ENCODE peak calls at places on chromosomes 12 and 14, in eight cellular contexts. One of them, this sample, is unnamed.
A peak's percentile ranks its signal among the peaks of the same experiment; 100 is the strongest.

GRCh38 chr14:58638231-58639205 is 756 bp downstream of the DACT1 start:
- DNase-seq in fibroblast of the aortic adventitia: peak; percentile 44
- DNase-seq in cardiac muscle cell: peak; percentile 59
- DNase-seq in fibroblast of villous mesenchyme: peak; percentile 44
- DNase-seq in Caco-2: no peak
- DNase-seq in AG04450: no peak
- DNase-seq in pancreas: peak; percentile 6
- DNase-seq in AG04449: no peak
- DNase-seq in this sample: peak; percentile 39

GRCh38 chr12:110993425-110993824 is 73.0 kb upstream of the MYL2 start:
- DNase-seq in fibroblast of villous mesenchyme: no peak
- DNase-seq in AG04449: no peak
- DNase-seq in pancreas: no peak
- DNase-seq in fibroblast of the aortic adventitia: no peak
- DNase-seq in Caco-2: peak; percentile 2
- DNase-seq in AG04450: no peak
- DNase-seq in cardiac muscle cell: no peak
- DNase-seq in this sample: no peak

GRCh38 chr12:3728686-3729085 is 24.2 kb downstream of the CRACR2A start:
- DNase-seq in AG04449: no peak
- DNase-seq in AG04450: no peak
- DNase-seq in fibroblast of villous mesenchyme: no peak
- DNase-seq in Caco-2: no peak
- DNase-seq in pancreas: no peak
- DNase-seq in fibroblast of the aortic adventitia: no peak
- DNase-seq in cardiac muscle cell: no peak
- DNase-seq in this sample: no peak

GRCh38 chr14:53523226-53523625 is 370.1 kb upstream of the DDHD1 start:
- DNase-seq in fibroblast of the aortic adventitia: no peak
- DNase-seq in fibroblast of villous mesenchyme: no peak
- DNase-seq in Caco-2: no peak
- DNase-seq in pancreas: no peak
- DNase-seq in AG04450: no peak
- DNase-seq in AG04449: no peak
- DNase-seq in cardiac muscle cell: no peak
- DNase-seq in this sample: no peak

GRCh38 chr12:28222081-28222700 is 31.9 kb downstream of the CCDC91 start:
- DNase-seq in fibroblast of the aortic adventitia: no peak
- DNase-seq in cardiac muscle cell: no peak
- DNase-seq in Caco-2: no peak
- DNase-seq in fibroblast of villous mesenchyme: no peak
- DNase-seq in pancreas: no peak
- DNase-seq in AG04449: no peak
- DNase-seq in AG04450: no peak
- DNase-seq in this sample: no peak

GRCh38 chr12:16939871-16940306 is 333.9 kb upstream of the LMO3 start:
- DNase-seq in AG04450: no peak
- DNase-seq in pancreas: peak; percentile 70
- DNase-seq in cardiac muscle cell: peak; percentile 66
- DNase-seq in Caco-2: peak; percentile 82
- DNase-seq in fibroblast of villous mesenchyme: peak; percentile 20
- DNase-seq in fibroblast of the aortic adventitia: peak; percentile 46
- DNase-seq in AG04449: no peak
- DNase-seq in this sample: peak; percentile 60

GRCh38 chr12:4892418-4892817 is 17.3 kb upstream of the KCNA1 start:
- DNase-seq in cardiac muscle cell: no peak
- DNase-seq in AG04450: no peak
- DNase-seq in fibroblast of the aortic adventitia: no peak
- DNase-seq in pancreas: no peak
- DNase-seq in fibroblast of villous mesenchyme: no peak
- DNase-seq in AG04449: no peak
- DNase-seq in Caco-2: no peak
- DNase-seq in this sample: no peak

GRCh38 chr12:53079226-53080117 is at the start of gene SPRYD3:
- DNase-seq in AG04450: peak; percentile 94
- DNase-seq in fibroblast of villous mesenchyme: peak; percentile 99
- DNase-seq in Caco-2: peak; percentile 98
- DNase-seq in AG04449: peak; percentile 80
- DNase-seq in pancreas: peak; percentile 94
- DNase-seq in cardiac muscle cell: peak; percentile 98
- DNase-seq in fibroblast of the aortic adventitia: peak; percentile 96
- DNase-seq in this sample: peak; percentile 98

GRCh38 chr14:101129750-101130149 is 226.2 kb upstream of the RTL1 start:
- DNase-seq in fibroblast of villous mesenchyme: no peak
- DNase-seq in Caco-2: no peak
- DNase-seq in AG04450: no peak
- DNase-seq in AG04449: no peak
- DNase-seq in cardiac muscle cell: no peak
- DNase-seq in pancreas: no peak
- DNase-seq in fibroblast of the aortic adventitia: no peak
- DNase-seq in this sample: no peak

GRCh38 chr12:15996254-15996653 is 85.1 kb downstream of the DERA start:
- DNase-seq in pancreas: no peak
- DNase-seq in fibroblast of the aortic adventitia: peak; percentile 47
- DNase-seq in cardiac muscle cell: peak; percentile 37
- DNase-seq in AG04449: peak; percentile 36
- DNase-seq in fibroblast of villous mesenchyme: peak; percentile 35
- DNase-seq in AG04450: no peak
- DNase-seq in Caco-2: peak; percentile 58
- DNase-seq in this sample: peak; percentile 29

GRCh38 chr12:21527451-21528180 is 1.5 kb downstream of the SPX start:
- DNase-seq in AG04450: no peak
- DNase-seq in AG04449: no peak
- DNase-seq in fibroblast of villous mesenchyme: peak; percentile 37
- DNase-seq in fibroblast of the aortic adventitia: peak; percentile 39
- DNase-seq in Caco-2: peak; percentile 46
- DNase-seq in cardiac muscle cell: peak; percentile 83
- DNase-seq in pancreas: peak; percentile 60
- DNase-seq in this sample: peak; percentile 55

GRCh38 chr14:105442834-105443233 is 23.2 kb downstream of the MTA1 start:
- DNase-seq in cardiac muscle cell: no peak
- DNase-seq in pancreas: no peak
- DNase-seq in AG04450: no peak
- DNase-seq in AG04449: no peak
- DNase-seq in Caco-2: no peak
- DNase-seq in fibroblast of villous mesenchyme: no peak
- DNase-seq in fibroblast of the aortic adventitia: no peak
- DNase-seq in this sample: no peak

GRCh38 chr14:79118291-79118690 is 948.1 kb downstream of the NRXN3 start:
- DNase-seq in pancreas: no peak
- DNase-seq in Caco-2: no peak
- DNase-seq in fibroblast of the aortic adventitia: no peak
- DNase-seq in AG04450: no peak
- DNase-seq in AG04449: no peak
- DNase-seq in fibroblast of villous mesenchyme: no peak
- DNase-seq in cardiac muscle cell: no peak
- DNase-seq in this sample: no peak

GRCh38 chr12:53061404-53062010 is 11.6 kb downstream of the TNS2 start:
- DNase-seq in Caco-2: peak; percentile 45
- DNase-seq in fibroblast of the aortic adventitia: no peak
- DNase-seq in AG04450: no peak
- DNase-seq in fibroblast of villous mesenchyme: no peak
- DNase-seq in cardiac muscle cell: no peak
- DNase-seq in AG04449: no peak
- DNase-seq in pancreas: peak; percentile 88
- DNase-seq in this sample: no peak

GRCh38 chr14:61654026-61654425 is 41.3 kb upstream of the HIF1A start:
- DNase-seq in Caco-2: no peak
- DNase-seq in AG04450: no peak
- DNase-seq in pancreas: no peak
- DNase-seq in fibroblast of villous mesenchyme: no peak
- DNase-seq in AG04449: no peak
- DNase-seq in fibroblast of the aortic adventitia: no peak
- DNase-seq in cardiac muscle cell: no peak
- DNase-seq in this sample: no peak
- TF ChIP-seq CTCF in Caco-2: no peak
- TF ChIP-seq CTCF in AG04450: no peak
- TF ChIP-seq CTCF in pancreas: no peak
- TF ChIP-seq CTCF in fibroblast of villous mesenchyme: no peak
- TF ChIP-seq CTCF in AG04449: no peak
- TF ChIP-seq CTCF in fibroblast of the aortic adventitia: no peak
- TF ChIP-seq CTCF in cardiac muscle cell: no peak
- TF ChIP-seq CTCF in this sample: no peak

DNA sequence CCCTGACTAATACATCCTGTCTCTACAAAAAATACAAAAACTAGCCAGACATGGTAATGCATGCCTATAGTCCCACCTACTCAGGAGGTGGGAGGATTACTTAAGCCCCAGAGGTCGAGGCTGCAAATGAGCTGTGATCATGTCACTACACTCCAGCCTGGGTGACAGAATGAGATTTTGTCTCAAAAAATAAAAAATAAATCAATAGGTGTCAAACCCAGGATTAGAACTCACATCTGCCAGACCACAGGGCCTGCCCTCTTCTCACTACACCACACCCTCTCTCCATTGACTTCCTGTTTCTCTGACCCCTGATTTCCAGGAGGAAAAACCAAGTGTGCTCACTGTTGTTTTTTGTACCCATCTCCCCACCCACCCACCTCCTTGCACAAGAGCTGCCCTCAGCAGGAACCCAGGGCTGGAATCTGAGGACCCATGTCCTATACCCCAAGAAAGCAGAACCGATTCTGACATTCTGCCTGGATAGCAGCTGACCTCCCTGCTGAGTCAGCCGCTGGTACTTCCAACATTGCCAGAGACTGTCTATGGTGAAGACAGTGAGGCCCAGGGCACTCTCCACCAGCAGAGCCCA is 6.2 kb downstream of the CMKLR1 start:
- DNase-seq in AG04449: no peak
- DNase-seq in Caco-2: no peak
- DNase-seq in pancreas: no peak
- DNase-seq in fibroblast of villous mesenchyme: no peak
- DNase-seq in AG04450: no peak
- DNase-seq in cardiac muscle cell: no peak
- DNase-seq in fibroblast of the aortic adventitia: no peak
- DNase-seq in this sample: peak; percentile 14
- H3K4me3 ChIP-seq in AG04449: no peak overlapping the region
- H3K4me3 ChIP-seq in Caco-2: no peak overlapping the region
- H3K4me3 ChIP-seq in pancreas: no peak overlapping the region
- H3K4me3 ChIP-seq in fibroblast of villous mesenchyme: no peak overlapping the region
- H3K4me3 ChIP-seq in AG04450: no peak overlapping the region
- H3K4me3 ChIP-seq in cardiac muscle cell: no peak overlapping the region
- H3K4me3 ChIP-seq in fibroblast of the aortic adventitia: no peak overlapping the region
- H3K4me3 ChIP-seq in this sample: no peak overlapping the region

GRCh38 chr12:57240069-57240921 is 10.7 kb downstream of the STAC3 start:
- DNase-seq in AG04449: no peak
- DNase-seq in cardiac muscle cell: peak; percentile 41
- DNase-seq in fibroblast of villous mesenchyme: peak; percentile 66
- DNase-seq in Caco-2: peak; percentile 63
- DNase-seq in fibroblast of the aortic adventitia: peak; percentile 60
- DNase-seq in AG04450: no peak
- DNase-seq in pancreas: no peak
- DNase-seq in this sample: peak; percentile 48
- TF ChIP-seq CTCF in AG04449: no peak
- TF ChIP-seq CTCF in cardiac muscle cell: peak; percentile 13
- TF ChIP-seq CTCF in fibroblast of villous mesenchyme: no peak
- TF ChIP-seq CTCF in Caco-2: no peak
- TF ChIP-seq CTCF in fibroblast of the aortic adventitia: peak; percentile 10
- TF ChIP-seq CTCF in AG04450: peak; percentile 1
- TF ChIP-seq CTCF in pancreas: no peak
- TF ChIP-seq CTCF in this sample: no peak

GRCh38 chr12:77060883-77061240 is 4.5 kb downstream of the E2F7 start:
- DNase-seq in Caco-2: no peak
- DNase-seq in fibroblast of the aortic adventitia: no peak
- DNase-seq in fibroblast of villous mesenchyme: no peak
- DNase-seq in pancreas: no peak
- DNase-seq in AG04449: no peak
- DNase-seq in AG04450: no peak
- DNase-seq in cardiac muscle cell: no peak
- DNase-seq in this sample: no peak

GRCh38 chr12:77064891-77065360 is 443 bp downstream of the E2F7 start:
- DNase-seq in Caco-2: no peak
- DNase-seq in cardiac muscle cell: no peak
- DNase-seq in fibroblast of the aortic adventitia: no peak
- DNase-seq in pancreas: no peak
- DNase-seq in fibroblast of villous mesenchyme: no peak
- DNase-seq in AG04450: no peak
- DNase-seq in AG04449: no peak
- DNase-seq in this sample: no peak

GRCh38 chr12:77065361-77066204 is at the start of gene E2F7:
- DNase-seq in AG04449: no peak
- DNase-seq in AG04450: peak; percentile 32
- DNase-seq in fibroblast of the aortic adventitia: peak; percentile 90
- DNase-seq in fibroblast of villous mesenchyme: peak; percentile 89
- DNase-seq in Caco-2: peak; percentile 96
- DNase-seq in pancreas: peak; percentile 86
- DNase-seq in cardiac muscle cell: peak; percentile 93
- DNase-seq in this sample: peak; percentile 93

GRCh38 chr12:77062396-77062795 is 3.0 kb downstream of the E2F7 start:
- DNase-seq in fibroblast of villous mesenchyme: peak; percentile 58
- DNase-seq in Caco-2: no peak
- DNase-seq in AG04449: no peak
- DNase-seq in fibroblast of the aortic adventitia: no peak
- DNase-seq in cardiac muscle cell: no peak
- DNase-seq in pancreas: no peak
- DNase-seq in AG04450: no peak
- DNase-seq in this sample: no peak

GRCh38 chr12:77062846-77063461 is 2.4 kb downstream of the E2F7 start:
- DNase-seq in fibroblast of the aortic adventitia: peak; percentile 76
- DNase-seq in fibroblast of villous mesenchyme: peak; percentile 91
- DNase-seq in pancreas: no peak
- DNase-seq in AG04449: no peak
- DNase-seq in AG04450: peak; percentile 29
- DNase-seq in cardiac muscle cell: no peak
- DNase-seq in Caco-2: no peak
- DNase-seq in this sample: peak; percentile 89
- H3K4me3 ChIP-seq in fibroblast of the aortic adventitia: peak overlapping the region; percentile 81
- H3K4me3 ChIP-seq in fibroblast of villous mesenchyme: peak overlapping the region; percentile 51
- H3K4me3 ChIP-seq in pancreas: no peak overlapping the region
- H3K4me3 ChIP-seq in AG04449: no peak overlapping the region
- H3K4me3 ChIP-seq in AG04450: peak overlapping the region; percentile 48
- H3K4me3 ChIP-seq in cardiac muscle cell: no peak overlapping the region
- H3K4me3 ChIP-seq in Caco-2: no peak overlapping the region
- H3K4me3 ChIP-seq in this sample: peak overlapping the region; percentile 27

GRCh38 chr12:125185740-125186470 is 120.7 kb downstream of the AACS start:
- DNase-seq in AG04449: no peak
- DNase-seq in fibroblast of the aortic adventitia: peak; percentile 63
- DNase-seq in Caco-2: peak; percentile 69
- DNase-seq in fibroblast of villous mesenchyme: peak; percentile 76
- DNase-seq in pancreas: peak; percentile 70
- DNase-seq in AG04450: no peak
- DNase-seq in cardiac muscle cell: peak; percentile 92
- DNase-seq in this sample: peak; percentile 68
- TF ChIP-seq CTCF in AG04449: peak; percentile 44
- TF ChIP-seq CTCF in fibroblast of the aortic adventitia: peak; percentile 44
- TF ChIP-seq CTCF in Caco-2: peak; percentile 15
- TF ChIP-seq CTCF in fibroblast of villous mesenchyme: peak; percentile 18
- TF ChIP-seq CTCF in pancreas: no peak
- TF ChIP-seq CTCF in AG04450: no peak
- TF ChIP-seq CTCF in cardiac muscle cell: peak; percentile 20
- TF ChIP-seq CTCF in this sample: peak; percentile 21

This sample was measured in astrocyte of the spinal cord.